ENCODE peak calls at places on chromosomes 16 and 17, in nine cellular contexts. X is HepG2, L is esophagus muscularis mucosa, U is A549, C is sigmoid colon, W is esophagus squamous epithelium, J is stomach, K is heart left ventricle, V is uterus. D is an unnamed sample.

GRCh38 chr16:2748757-2749455 is 3.5 kb upstream of the SRRM2 start:
- DNase-seq in C (no peak), V (no peak), J (no peak), X (no peak), U (no peak), K (no peak), W (no peak), L (no peak), D (no peak)

GRCh38 chr17:77439382-77440013 is 298.7 kb downstream of the SEC14L1 start:
- DNase-seq in J (no peak), K (no peak), X (no peak), W (no peak), V (no peak), L (no peak), C (no peak), U (no peak), D (no peak)

GRCh38 chr16:53518550-53519416 is 15.8 kb upstream of the AKTIP start:
- DNase-seq in W (peak), U (no peak), J (peak), X (no peak), L (no peak), V (peak), K (peak), C (no peak), D (no peak)

GRCh38 chr17:79391808-79392233 is 219.0 kb downstream of the RBFOX3 start:
- DNase-seq in W (no peak), V (peak), K (peak), C (peak), J (peak), X (peak), L (peak), U (peak), D (peak)

GRCh38 chr17:46878055-46878454 is 26.7 kb downstream of the WNT9B start:
- DNase-seq in C (peak), X (no peak), V (peak), L (no peak), U (no peak), J (no peak), W (no peak), K (peak), D (no peak)

GRCh38 chr16:13540771-13541170 is 379.2 kb upstream of the ERCC4 start:
- DNase-seq in W (no peak), U (no peak), L (no peak), X (no peak), C (no peak), V (no peak), J (no peak), K (no peak), D (no peak)

GRCh38 chr16:27235055-27235937 is 32.0 kb downstream of the KDM8 start:
- DNase-seq in J (peak), U (peak), W (peak), V (peak), X (peak), K (peak), C (peak), L (peak), D (peak)

GRCh38 chr17:50062323-50063243 is 6.7 kb downstream of the ITGA3 start:
- DNase-seq in C (peak), W (no peak), J (peak), X (no peak), U (peak), V (peak), K (peak), L (no peak), D (peak)

GRCh38 chr16:79542196-79542859 is 58.2 kb downstream of the MAF start:
- DNase-seq in W (no peak), C (peak), X (no peak), U (no peak), J (no peak), V (no peak), K (peak), L (no peak), D (no peak)

GRCh38 chr17:50080827-50081226 is 14.3 kb upstream of the PDK2 start:
- DNase-seq in U (no peak), K (peak), L (no peak), J (peak), X (no peak), W (no peak), V (no peak), C (no peak), D (no peak)

GRCh38 chr16:255183-255582 is 20.6 kb downstream of the RGS11 start:
- DNase-seq in U (no peak), C (no peak), W (no peak), L (no peak), V (no peak), K (no peak), J (no peak), X (no peak), D (no peak)

GRCh38 chr16:86952769-86953168 is 364.4 kb downstream of the C16orf95 start:
- DNase-seq in C (no peak), X (no peak), L (no peak), J (no peak), K (no peak), W (no peak), U (no peak), V (no peak), D (peak)

GRCh38 chr16:69328854-69329316 is 1.5 kb downstream of the PDF start:
- DNase-seq in C (peak), W (no peak), X (no peak), L (no peak), K (no peak), V (no peak), J (no peak), U (no peak), D (no peak)

GRCh38 chr16:14475370-14476139 is 154.5 kb downstream of the PARN start:
- DNase-seq in L (no peak), X (peak), V (no peak), J (peak), K (no peak), W (no peak), U (peak), C (no peak), D (no peak)

DNA sequence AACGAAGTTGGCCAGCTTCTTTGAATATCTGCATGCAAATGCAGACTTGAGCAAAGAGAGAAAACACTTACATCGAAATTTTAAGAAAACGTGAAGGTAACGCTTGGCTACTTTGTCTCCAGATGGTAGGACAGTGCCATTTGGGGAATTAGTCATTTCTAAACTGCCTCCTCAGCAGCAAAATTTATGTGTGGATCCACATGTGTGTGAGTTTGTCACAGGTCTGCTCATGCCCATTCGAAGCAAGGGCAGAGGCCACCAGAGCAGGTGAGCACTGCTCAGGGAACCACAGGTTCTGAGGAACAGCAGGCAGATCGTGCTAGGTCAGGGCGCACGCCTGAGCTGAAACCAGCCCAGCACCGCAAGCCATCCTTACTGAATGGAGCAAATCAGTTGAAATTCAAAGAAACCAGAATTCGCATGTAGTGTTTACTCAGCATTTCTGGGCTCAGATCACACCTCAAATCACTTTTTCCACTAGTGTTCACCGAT is 80.1 kb downstream of the SOCS1 start:
- DNase-seq in W (no peak), J (no peak), V (no peak), U (no peak), X (no peak), C (no peak), K (no peak), L (no peak), D (no peak)
- TF ChIP-seq POLR2A in W (no peak), J (no peak), V (no peak), U (no peak), X (no peak), C (no peak), K (no peak), L (no peak), D (no peak)

GRCh38 chr16:81807767-81808166 is 28.7 kb downstream of the PLCG2 start:
- DNase-seq in C (no peak), W (no peak), K (no peak), L (no peak), U (no peak), V (no peak), X (no peak), J (no peak), D (no peak)

GRCh38 chr16:81808933-81809480 is 29.9 kb downstream of the PLCG2 start:
- DNase-seq in V (no peak), K (no peak), U (no peak), X (peak), C (no peak), J (no peak), L (no peak), W (peak), D (no peak)

GRCh38 chr16:81806696-81807095 is 27.6 kb downstream of the PLCG2 start:
- DNase-seq in L (no peak), J (no peak), X (no peak), V (no peak), K (no peak), C (no peak), W (no peak), U (no peak), D (no peak)

GRCh38 chr16:81803332-81803731 is 24.2 kb downstream of the PLCG2 start:
- DNase-seq in C (no peak), W (no peak), U (no peak), V (no peak), L (no peak), K (no peak), J (no peak), X (no peak), D (no peak)

DNA sequence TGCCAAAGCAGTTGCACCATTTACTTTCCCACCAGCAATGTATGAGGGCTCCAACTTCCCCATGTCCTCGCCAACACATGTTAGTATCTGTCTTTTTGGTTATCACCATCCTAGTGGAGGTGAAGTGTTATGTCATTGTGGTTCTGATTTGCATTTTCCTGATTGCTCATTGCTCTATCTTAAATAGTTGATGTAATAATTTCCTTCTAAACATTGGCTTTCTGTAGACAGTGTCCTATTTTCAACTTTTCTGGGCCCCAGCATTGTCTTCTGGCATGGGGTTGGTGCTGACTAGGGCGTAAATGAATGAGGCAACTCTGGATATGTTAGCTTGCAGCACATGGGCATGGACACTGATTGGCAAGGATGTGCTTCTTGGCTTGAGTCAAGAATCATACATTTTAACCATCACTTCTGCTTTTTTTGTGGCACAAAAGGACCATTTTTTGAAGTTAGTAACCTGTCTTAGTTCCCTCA is 25.1 kb downstream of the PLCG2 start:
- DNase-seq in W (no peak), V (no peak), C (no peak), J (no peak), L (no peak), U (no peak), X (no peak), K (no peak), D (no peak)
- TF ChIP-seq POLR2A in W (no peak), V (no peak), C (no peak), J (no peak), L (no peak), U (no peak), X (no peak), K (no peak), D (no peak)

GRCh38 chr16:81261049-81261648 is 22.7 kb downstream of the BCO1 start:
- DNase-seq in C (no peak), J (peak), V (no peak), K (no peak), X (peak), U (peak), W (no peak), L (no peak), D (no peak)
- TF ChIP-seq POLR2A in C (no peak), J (no peak), V (no peak), K (no peak), X (no peak), U (no peak), W (no peak), L (no peak), D (no peak)

GRCh38 chr17:63790057-63790456 is 16.1 kb downstream of the DDX42 start:
- DNase-seq in V (no peak), L (no peak), W (no peak), C (no peak), K (no peak), U (no peak), J (no peak), X (no peak), D (no peak)

GRCh38 chr17:63783522-63783921 is 9.6 kb downstream of the DDX42 start:
- DNase-seq in C (no peak), V (no peak), W (no peak), X (no peak), J (no peak), K (no peak), U (no peak), L (no peak), D (no peak)

GRCh38 chr17:63786117-63786516 is 12.1 kb downstream of the DDX42 start:
- DNase-seq in U (no peak), K (no peak), L (no peak), J (no peak), C (no peak), V (no peak), X (peak), W (no peak), D (no peak)

GRCh38 chr17:63785556-63785955 is 11.6 kb downstream of the DDX42 start:
- DNase-seq in L (no peak), X (no peak), J (no peak), C (no peak), V (no peak), U (no peak), K (no peak), W (no peak), D (peak)

DNA sequence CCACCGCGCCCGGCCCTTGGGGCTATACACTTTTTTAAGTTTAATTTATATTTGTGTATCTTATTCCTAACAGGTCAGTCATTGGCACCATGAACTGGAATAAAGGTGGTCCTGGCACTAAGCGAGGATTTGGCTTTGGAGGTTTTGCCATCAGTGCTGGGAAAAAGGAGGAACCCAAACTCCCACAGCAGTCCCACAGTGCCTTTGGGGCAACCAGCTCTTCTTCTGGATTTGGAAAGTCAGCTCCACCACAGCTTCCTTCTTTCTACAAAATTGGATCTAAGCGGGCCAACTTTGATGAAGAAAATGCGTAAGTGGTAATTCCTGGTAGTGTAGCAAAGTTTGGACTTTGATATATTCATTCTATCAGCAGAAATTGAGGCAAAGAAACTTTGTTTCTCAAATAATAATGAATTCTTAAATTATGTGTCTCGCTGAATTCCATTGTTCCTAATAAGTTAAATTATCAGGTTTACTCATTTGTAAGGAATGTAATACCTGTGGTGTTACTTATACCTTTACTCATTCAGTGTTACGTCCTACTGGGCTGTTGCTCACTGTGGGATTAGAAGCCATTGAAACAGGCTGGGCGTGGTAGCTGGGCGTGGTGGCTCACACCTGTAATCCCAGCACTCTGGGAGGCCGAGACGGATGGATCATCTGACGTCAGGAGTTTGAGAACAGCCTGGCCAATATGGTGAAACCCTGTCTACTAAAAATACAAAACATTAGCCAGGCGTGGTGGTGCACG is 13.2 kb downstream of the DDX42 start:
- DNase-seq in V (no peak), W (no peak), X (no peak), L (no peak), K (no peak), C (no peak), J (no peak), U (no peak), D (no peak)
- TF ChIP-seq POLR2A in V (no peak), W (no peak), X (no peak), L (no peak), K (no peak), C (no peak), J (no peak), U (no peak), D (no peak)

GRCh38 chr17:75878174-75878998 is at the start of gene TRIM47:
- DNase-seq in W (no peak), K (peak), L (no peak), C (peak), X (peak), J (peak), V (peak), U (peak), D (peak)
- TF ChIP-seq POLR2A in W (no peak), K (no peak), L (peak), C (peak), X (peak), J (no peak), V (peak), U (peak), D (peak)

DNA sequence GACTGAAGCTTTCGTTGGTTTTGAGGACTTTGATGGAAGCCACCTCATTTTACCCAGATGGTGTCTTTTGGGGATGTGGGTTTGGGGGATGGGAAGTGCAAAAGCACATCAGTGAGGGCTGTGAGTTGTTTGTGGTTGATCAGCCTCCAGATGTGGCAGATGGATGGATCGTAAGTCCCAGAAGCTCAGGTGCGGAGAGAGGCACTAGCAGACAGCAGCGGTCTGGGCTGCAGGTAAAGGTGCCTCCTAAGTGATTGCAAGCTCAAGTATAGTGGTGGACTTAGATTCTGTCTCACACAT is 18.0 kb downstream of the HS3ST3B1 start:
- DNase-seq in J (no peak), X (no peak), K (no peak), W (no peak), C (no peak), L (no peak), V (no peak), U (no peak), D (no peak)
- TF ChIP-seq POLR2A in J (no peak), X (no peak), K (no peak), W (no peak), C (no peak), L (no peak), V (no peak), U (no peak), D (no peak)

DNA sequence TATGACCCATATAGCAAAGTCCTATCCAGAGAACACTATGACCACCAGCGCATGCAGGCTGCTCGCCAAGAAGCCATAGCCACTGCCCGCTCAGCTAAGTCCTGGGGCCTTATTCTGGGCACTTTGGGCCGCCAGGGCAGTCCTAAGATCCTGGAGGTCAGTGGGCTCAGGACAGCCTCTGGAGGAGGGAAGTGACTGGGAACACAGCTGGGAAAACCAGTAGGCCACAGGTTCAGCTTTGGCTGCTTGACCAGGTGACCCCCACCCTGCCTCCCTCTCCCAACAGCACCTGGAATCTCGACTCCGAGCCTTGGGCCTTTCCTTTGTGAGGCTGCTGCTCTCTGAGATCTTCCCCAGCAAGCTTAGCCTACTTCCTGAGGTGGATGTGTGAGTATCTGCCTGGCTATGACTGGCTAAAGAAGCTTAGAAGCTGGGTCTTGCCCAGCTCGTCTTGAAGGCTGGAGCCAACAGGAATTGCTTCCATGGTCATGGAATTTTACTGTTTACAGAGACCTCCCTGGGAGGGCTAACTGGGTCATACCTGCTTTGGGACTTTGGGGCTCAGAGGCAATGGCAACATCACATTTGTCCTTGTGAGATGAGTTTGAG is 1.5 kb upstream of the OVCA2 start:
- DNase-seq in K (no peak), U (no peak), J (no peak), L (no peak), C (no peak), V (no peak), W (no peak), X (no peak), D (no peak)
- TF ChIP-seq POLR2A in K (no peak), U (no peak), J (no peak), L (no peak), C (no peak), V (no peak), W (no peak), X (no peak), D (no peak)

DNA sequence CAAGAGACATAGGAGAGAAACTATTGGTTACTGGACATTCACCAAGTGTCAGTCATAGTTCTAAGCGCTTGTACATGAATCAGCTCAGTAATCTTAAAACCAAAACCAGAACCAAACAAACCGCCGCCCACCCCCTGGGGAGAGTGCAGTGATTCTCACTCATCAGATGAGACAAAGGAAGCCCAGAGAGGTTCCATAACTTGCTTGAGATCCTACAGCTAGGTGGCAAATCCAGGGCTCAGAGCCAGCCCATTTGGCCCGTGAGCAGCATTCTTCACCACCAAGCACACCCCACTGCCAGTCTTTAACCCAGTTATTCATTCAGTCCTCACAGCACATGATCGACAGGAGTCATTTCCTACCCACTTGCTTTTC is 37.2 kb upstream of the RGS9 start:
- DNase-seq in L (no peak), J (peak), W (no peak), V (no peak), U (peak), K (no peak), C (peak), X (peak), D (peak)
- TF ChIP-seq POLR2A in L (no peak), J (no peak), W (no peak), V (no peak), U (no peak), K (no peak), C (no peak), X (no peak), D (no peak)

GRCh38 chr17:36593651-36594316 is 2.1 kb downstream of the DHRS11 start:
- DNase-seq in W (no peak), C (no peak), U (no peak), K (no peak), X (no peak), V (no peak), L (no peak), J (no peak), D (no peak)
- TF ChIP-seq POLR2A in W (no peak), C (no peak), U (no peak), K (no peak), X (no peak), V (no peak), L (no peak), J (no peak), D (no peak)

D was measured in H54.